ENCODE peak calls at places on chromosomes 11 and 22, in four cellular contexts. Z, S, P and W are unnamed samples.

GRCh38 chr11:121053244-121053643 is 29.3 kb downstream of the TBCEL start:
- DNase-seq in Z (no peak), S (no peak), P (no peak), W (no peak)

GRCh38 chr11:64990222-64990918 is 6.4 kb downstream of the BATF2 start:
- DNase-seq in Z (no peak), S (no peak), P (peak), W (no peak)

GRCh38 chr11:20397281-20397680 is 9.8 kb downstream of the PRMT3 start:
- DNase-seq in Z (peak), S (peak), P (peak), W (no peak)

GRCh38 chr11:74321487-74322188 is 10.2 kb upstream of the P4HA3 start:
- DNase-seq in Z (peak), S (peak), P (peak), W (no peak)

GRCh38 chr11:114180301-114181055 is 115.7 kb upstream of the NNMT start:
- DNase-seq in Z (no peak), S (peak), P (peak), W (no peak)

GRCh38 chr11:8777907-8778767 is 95.5 kb downstream of the RPL27A start:
- DNase-seq in Z (peak), S (peak), P (no peak), W (no peak)

GRCh38 chr11:2390871-2391662 is 9.5 kb upstream of the TSSC4 start:
- DNase-seq in Z (peak), S (peak), P (peak), W (no peak)

GRCh38 chr11:83641511-83641910 is 355.3 kb upstream of the CCDC90B start:
- DNase-seq in Z (peak), S (peak), P (peak), W (no peak)

GRCh38 chr11:120539681-120540369 is 28.3 kb downstream of the GRIK4 start:
- DNase-seq in Z (peak), S (peak), P (peak), W (peak)

GRCh38 chr11:128862913-128863660 is 4.0 kb downstream of the KCNJ1 start:
- DNase-seq in Z (peak), S (peak), P (peak), W (no peak)

GRCh38 chr11:47573321-47573720 is 5.4 kb downstream of the KBTBD4 start:
- DNase-seq in Z (no peak), S (no peak), P (no peak), W (no peak)

GRCh38 chr11:125514336-125515101 is 18.5 kb upstream of the FEZ1 start:
- DNase-seq in Z (peak), S (peak), P (peak), W (peak)

GRCh38 chr22:38398609-38399401 is 56.2 kb downstream of the KCNJ4 start:
- DNase-seq in Z (peak), S (peak), P (peak), W (no peak)

GRCh38 chr11:124897681-124898680 is at the start of gene ROBO4:
- DNase-seq in Z (peak), S (peak), P (peak), W (peak)

GRCh38 chr11:16154715-16155396 is 201.5 kb downstream of the SOX6 start:
- DNase-seq in Z (no peak), S (no peak), P (peak), W (peak)

GRCh38 chr11:62577046-62577708 is 3.5 kb upstream of the EEF1G start:
- DNase-seq in Z (peak), S (no peak), P (peak), W (no peak)
- H3K27ac ChIP-seq in Z (no peak), S (no peak), P (no peak), W (no peak)

GRCh38 chr22:23279781-23280180 is 99.5 kb downstream of the BCR start:
- DNase-seq in Z (peak), S (peak), P (no peak), W (peak)
- H3K27ac ChIP-seq in Z (no peak), S (no peak), P (no peak), W (peak)

DNA sequence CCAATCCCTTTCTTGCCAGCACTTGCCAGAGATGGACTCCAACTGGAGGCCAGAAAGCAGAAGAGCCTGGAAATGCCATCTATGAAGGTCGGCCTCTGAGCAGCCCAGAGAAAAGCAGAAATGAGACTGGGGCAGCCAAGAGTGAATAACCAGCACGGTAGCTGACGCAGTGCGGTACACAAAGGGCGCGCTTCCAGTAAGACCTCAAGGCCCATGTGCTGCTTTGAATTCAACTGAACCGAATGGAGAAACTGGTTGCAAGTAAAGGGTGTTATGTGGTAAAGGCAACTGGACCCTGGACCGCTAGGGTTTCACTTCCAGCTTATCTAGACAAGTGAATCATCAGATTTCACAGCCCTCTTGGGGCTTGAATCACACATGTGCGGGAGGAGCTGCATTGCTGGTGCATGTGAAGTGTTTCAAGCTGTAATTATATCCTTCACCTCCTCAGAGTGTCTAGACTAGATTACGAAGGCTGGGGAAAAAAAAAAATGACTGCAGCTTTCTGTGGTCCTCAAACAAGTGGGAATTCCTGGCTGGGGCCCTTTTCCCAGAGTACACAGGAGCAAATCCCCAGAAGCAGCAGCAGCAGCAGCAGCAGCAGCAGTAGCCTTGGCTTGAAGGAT is 128.9 kb downstream of the CCDC34 start:
- DNase-seq in Z (peak), S (peak), P (peak), W (no peak)
- H3K27ac ChIP-seq in Z (no peak), S (peak), P (peak), W (no peak)

DNA sequence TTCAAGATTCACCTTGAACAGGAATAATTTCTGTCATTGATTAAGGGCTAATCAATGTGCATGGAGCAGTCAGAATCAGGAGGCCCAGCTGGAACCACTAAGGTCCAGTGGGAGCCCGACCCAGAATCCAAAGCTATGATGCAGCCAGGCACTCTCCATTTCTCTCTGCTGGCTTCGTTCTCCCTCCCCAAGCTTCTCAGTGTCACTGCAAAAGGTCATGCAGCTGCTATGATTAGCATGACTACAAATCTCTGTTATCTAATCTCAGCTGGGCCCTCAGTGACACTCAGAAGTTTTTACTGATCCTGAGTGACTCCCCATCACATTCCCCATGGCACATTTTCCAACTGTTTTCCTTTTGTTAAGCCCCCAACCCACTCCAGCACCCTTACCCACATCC is 31.1 kb upstream of the PRSS23 start:
- DNase-seq in Z (no peak), S (no peak), P (no peak), W (no peak)
- H3K27ac ChIP-seq in Z (no peak), S (no peak), P (peak), W (no peak)

DNA sequence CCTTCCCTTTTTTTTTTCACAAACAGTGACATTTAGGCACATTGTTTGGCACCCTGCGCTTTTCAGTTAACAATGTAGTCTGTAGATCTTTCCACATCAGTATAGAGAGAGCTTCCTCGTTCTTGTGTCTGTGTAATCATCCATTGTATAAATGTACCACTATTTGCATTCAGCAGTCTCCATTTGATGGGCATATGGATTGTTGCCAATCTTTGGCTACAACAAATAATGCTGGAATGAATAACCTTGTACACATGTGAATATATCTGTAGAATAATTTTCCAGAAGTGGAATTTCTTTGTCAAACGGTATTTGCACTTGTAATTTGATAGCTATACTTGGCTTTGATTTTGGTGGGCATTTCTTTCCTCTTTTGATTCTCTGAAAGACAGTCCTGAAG is 17.1 kb downstream of the MPEG1 start:
- DNase-seq in Z (no peak), S (no peak), P (no peak), W (no peak)
- H3K27ac ChIP-seq in Z (no peak), S (no peak), P (no peak), W (no peak)

DNA sequence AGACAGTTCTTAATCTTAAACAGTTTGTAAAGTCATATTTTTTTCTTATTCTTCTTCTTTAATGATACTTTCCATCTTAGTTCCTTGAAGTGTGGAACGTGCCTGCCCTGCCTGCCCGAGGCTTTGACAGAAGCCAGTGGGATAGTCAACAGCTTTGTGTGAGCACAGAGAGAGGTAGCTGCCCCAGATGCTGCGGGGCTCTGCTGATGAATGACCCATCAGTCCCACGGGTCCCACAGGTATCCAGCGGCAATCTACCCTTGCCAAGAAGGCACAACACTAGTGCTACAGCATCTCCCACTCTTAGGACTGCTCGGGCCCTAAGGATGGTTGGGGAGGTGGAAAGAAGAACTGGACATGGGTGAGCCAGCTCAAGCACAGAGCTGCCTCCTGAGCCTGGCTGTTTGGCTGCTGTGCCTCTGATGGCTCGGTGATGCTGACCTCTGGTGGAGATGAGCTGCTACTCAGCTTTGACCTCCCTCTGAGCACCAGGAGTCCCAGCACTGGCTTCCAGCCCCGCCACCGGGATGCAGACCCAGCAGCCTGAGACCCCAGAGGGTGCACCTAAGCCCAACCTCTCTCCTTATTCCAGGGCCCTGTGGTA is 11.8 kb upstream of the APLNR start:
- DNase-seq in Z (peak), S (peak), P (peak), W (no peak)
- H3K27ac ChIP-seq in Z (no peak), S (no peak), P (no peak), W (no peak)

DNA sequence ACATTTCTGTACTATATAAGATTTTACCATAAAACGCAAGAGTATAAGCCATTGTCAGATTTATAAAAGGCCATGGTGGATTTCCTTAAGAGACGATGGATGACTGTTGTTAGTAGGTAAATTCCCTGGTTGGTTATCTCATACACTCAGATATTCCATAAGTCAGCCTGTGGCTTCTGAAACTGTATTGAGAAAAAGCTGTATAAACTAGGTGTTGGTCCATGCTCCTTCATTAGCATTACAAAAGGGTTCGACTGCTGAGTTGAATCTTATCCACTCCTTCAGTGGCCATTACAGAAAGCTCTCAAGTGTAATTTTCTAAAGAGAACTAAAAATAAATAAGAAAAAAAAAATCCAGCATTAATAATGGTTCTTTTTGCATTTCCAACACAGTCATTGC is 5.3 kb downstream of the GRAP2 start:
- DNase-seq in Z (no peak), S (no peak), P (no peak), W (no peak)
- H3K27ac ChIP-seq in Z (no peak), S (no peak), P (no peak), W (no peak)

GRCh38 chr11:66011239-66011784 is 496 bp upstream of the CST6 start:
- DNase-seq in Z (peak), S (peak), P (peak), W (peak)
- H3K27ac ChIP-seq in Z (no peak), S (no peak), P (no peak), W (peak)

DNA sequence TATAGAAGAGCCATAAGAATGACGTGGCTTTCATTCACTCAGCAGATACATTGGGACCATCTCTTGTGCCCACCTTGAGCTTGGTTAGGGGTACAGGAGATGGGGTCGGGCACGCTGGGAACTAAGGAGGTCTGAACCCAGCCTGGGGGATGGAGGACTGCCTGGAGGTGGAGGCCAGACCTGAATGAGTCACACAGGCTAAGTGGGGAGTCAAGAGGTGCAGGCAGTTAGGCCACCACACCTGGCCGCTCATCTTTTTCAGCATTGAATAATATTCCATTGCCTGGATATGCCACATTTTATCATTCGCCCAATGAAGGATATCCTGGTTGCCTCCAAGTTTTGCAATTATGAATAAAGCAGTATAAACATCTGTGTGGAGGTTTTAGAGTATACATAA is 3.8 kb upstream of the PPIL2 start:
- DNase-seq in Z (no peak), S (no peak), P (no peak), W (no peak)
- H3K27ac ChIP-seq in Z (no peak), S (no peak), P (no peak), W (no peak)

GRCh38 chr22:40215266-40215665 is 37.5 kb downstream of the TNRC6B start:
- DNase-seq in Z (no peak), S (no peak), P (no peak), W (no peak)
- H3K27ac ChIP-seq in Z (no peak), S (no peak), P (no peak), W (no peak)